ENCODE peak calls at places on chromosomes 4 and X, in four cellular contexts. P is NT2/D1; U is CD8-positive, alpha-beta memory T cell; A is adipocyte. D is an unnamed sample.

GRCh38 chrX:20988118-20988517 is 386.1 kb upstream of the CNKSR2 start:
- DNase-seq in A (no peak), U (no peak), P (no peak), D (no peak)

GRCh38 chrX:70434914-70435586 is 9.6 kb upstream of the DLG3 start:
- DNase-seq in U (no peak), A (no peak), P (no peak), D (no peak)

GRCh38 chrX:318739-319578 is at the start of gene GTPBP6:
- DNase-seq in A (peak; percentile 100), P (peak; percentile 99), U (peak; percentile 99), D (peak; percentile 100)

GRCh38 chrX:20481632-20482031 is 214.9 kb upstream of the RPS6KA3 start:
- DNase-seq in U (no peak), P (no peak), A (no peak), D (no peak)

GRCh38 chr4:147011386-147011785 is 65.7 kb upstream of the TTC29 start:
- DNase-seq in A (no peak), U (no peak), P (no peak), D (no peak)

GRCh38 chrX:101164766-101165590 is 54.6 kb upstream of the DRP2 start:
- DNase-seq in U (no peak), A (peak; percentile 9), P (no peak), D (no peak)

GRCh38 chr4:144423930-144424329 is 222.0 kb upstream of the HHIP start:
- DNase-seq in P (no peak), A (no peak), U (no peak), D (no peak)

GRCh38 chr4:89331197-89331596 is 23.6 kb upstream of the GPRIN3 start:
- DNase-seq in P (no peak), U (no peak), A (no peak), D (no peak)

GRCh38 chr4:139599594-139600374 is 43.8 kb upstream of the SETD7 start:
- DNase-seq in U (no peak), P (no peak), A (peak; percentile 20), D (no peak)

GRCh38 chrX:124190440-124190839 is 142.0 kb upstream of the TEX13D start:
- DNase-seq in P (no peak), A (no peak), U (no peak), D (no peak)

GRCh38 chr4:59553063-59553738 is 1646.9 kb upstream of the ADGRL3 start:
- DNase-seq in P (no peak), U (no peak), A (peak; percentile 48), D (no peak)

GRCh38 chrX:123884809-123885408 is 25.1 kb downstream of the XIAP start:
- DNase-seq in U (peak; percentile 49), P (peak; percentile 6), A (peak; percentile 77), D (peak; percentile 45)

GRCh38 chr4:156781852-156782251 is 189.7 kb downstream of the PDGFC start:
- DNase-seq in P (no peak), U (no peak), A (no peak), D (no peak)

GRCh38 chr4:17769406-17770174 is 11.8 kb downstream of the FAM184B start:
- DNase-seq in P (no peak), U (no peak), A (no peak), D (no peak)

GRCh38 chr4:150402968-150403367 is 179.0 kb upstream of the MAB21L2 start:
- DNase-seq in U (peak; percentile 2), P (no peak), A (no peak), D (peak; percentile 75)

GRCh38 chrX:39900788-39901170 is 197.0 kb downstream of the BCOR start:
- DNase-seq in U (no peak), P (no peak), A (peak; percentile 16), D (no peak)

GRCh38 chrX:1488141-1488540 is 35.4 kb upstream of the ASMTL start:
- DNase-seq in U (no peak), P (no peak), A (no peak), D (no peak)

GRCh38 chr4:173367285-173367684 is 3.5 kb upstream of the SAP30 start:
- DNase-seq in P (no peak), A (peak; percentile 14), U (no peak), D (no peak)

GRCh38 chr4:704971-705277 is 708 bp upstream of the PCGF3 start:
- DNase-seq in P (no peak), U (no peak), A (no peak), D (no peak)

GRCh38 chr4:158032733-158033415 is 140.0 kb downstream of the GASK1B start:
- DNase-seq in P (no peak), U (no peak), A (no peak), D (no peak)

GRCh38 chrX:132058975-132059374 is 35.9 kb downstream of the STK26 start:
- DNase-seq in U (no peak), A (no peak), P (no peak), D (no peak)

GRCh38 chrX:97026406-97026805 is 142.7 kb downstream of the RPA4 start:
- DNase-seq in U (no peak), P (peak; percentile 8), A (peak; percentile 3), D (no peak)

GRCh38 chr4:19580090-19580489 is 671.6 kb upstream of the SLIT2 start:
- DNase-seq in P (no peak), A (peak; percentile 56), U (no peak), D (no peak)

GRCh38 chr4:113278324-113278934 is 229.0 kb downstream of the ANK2 start:
- DNase-seq in P (peak; percentile 63), U (peak; percentile 7), A (peak; percentile 74), D (peak; percentile 43)

GRCh38 chrX:11261260-11261659 is 32.0 kb upstream of the AMELX start:
- DNase-seq in A (peak; percentile 71), U (no peak), P (no peak), D (no peak)

GRCh38 chrX:2692221-2693122 is 1.4 kb downstream of the CD99 start:
- DNase-seq in U (no peak), P (no peak), A (peak; percentile 66), D (peak; percentile 65)
- H3K27me3 ChIP-seq in U (no peaks in the 10 kb centered on the region), P (peaks cover 29% of the 10 kb centered on the region), A (no peaks in the 10 kb centered on the region), D (no peaks in the 10 kb centered on the region)

GRCh38 chr4:118741456-118741855 is 56.3 kb downstream of the METTL14 start:
- DNase-seq in A (no peak), U (no peak), P (no peak), D (no peak)

GRCh38 chr4:118742050-118742449 is 56.9 kb downstream of the METTL14 start:
- DNase-seq in U (no peak), P (no peak), A (no peak), D (no peak)

GRCh38 chr4:118745357-118745756 is 60.2 kb downstream of the METTL14 start:
- DNase-seq in P (no peak), U (no peak), A (peak; percentile 36), D (no peak)

GRCh38 chr4:118746251-118746919 is 61.2 kb downstream of the METTL14 start:
- DNase-seq in P (no peak), U (no peak), A (no peak), D (no peak)

DNA sequence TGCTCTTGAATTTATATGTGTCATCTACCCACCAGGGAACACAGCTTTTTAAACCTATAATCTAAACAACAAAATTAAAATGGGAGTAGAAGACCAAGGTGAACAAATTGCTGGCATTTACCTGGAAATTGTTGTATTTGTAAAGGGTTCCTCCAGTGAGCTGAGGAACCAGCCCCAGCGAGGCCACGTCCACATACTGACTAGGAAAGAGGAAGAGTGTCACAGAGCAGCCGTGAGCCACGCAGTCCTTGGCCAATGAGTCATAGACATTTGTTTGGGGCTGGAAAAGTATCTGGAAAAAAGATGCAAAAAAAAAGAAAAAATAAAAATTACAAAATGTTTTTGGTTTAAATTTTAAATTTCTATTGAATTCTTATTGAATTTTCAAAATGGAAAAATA is 58.7 kb downstream of the METTL14 start:
- DNase-seq in A (no peak), P (no peak), U (no peak), D (no peak)
- H3K4me1 ChIP-seq in A (peaks cover 22% of the 10 kb centered on the region), P (no peaks in the 10 kb centered on the region), U (no peaks in the 10 kb centered on the region), D (no peaks in the 10 kb centered on the region)

GRCh38 chrX:118594697-118595420 is 99.2 kb downstream of the DOCK11 start:
- DNase-seq in A (peak; percentile 25), U (no peak), P (no peak), D (no peak)
- H3K4me3 ChIP-seq in A (no peak overlapping the region), U (no peak overlapping the region), P (no peak overlapping the region), D (no peak overlapping the region)

GRCh38 chrX:113833096-113833495 is 750.8 kb upstream of the HTR2C start:
- DNase-seq in A (no peak), P (no peak), U (no peak), D (no peak)

GRCh38 chrX:113828470-113828869 is 755.4 kb upstream of the HTR2C start:
- DNase-seq in A (no peak), P (no peak), U (no peak), D (no peak)

DNA sequence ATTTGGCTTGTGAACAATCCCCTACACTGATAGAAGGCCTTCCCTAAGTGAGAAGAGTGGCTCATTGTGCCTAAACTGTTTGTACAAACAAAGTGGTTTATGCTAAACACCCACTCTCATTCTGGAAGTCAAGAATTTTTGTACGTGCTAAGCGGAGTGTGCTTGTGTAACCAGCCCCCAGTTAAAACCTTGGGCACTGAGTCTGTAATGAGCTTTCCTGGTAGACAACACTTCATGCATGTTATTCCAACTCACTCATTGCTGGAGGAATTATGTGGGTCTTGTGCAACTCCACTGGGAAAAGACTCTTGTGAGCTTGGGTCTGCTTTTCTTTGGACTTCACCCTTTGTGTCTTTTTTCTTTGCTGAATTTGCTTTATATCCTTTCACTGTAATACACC is 750.2 kb upstream of the HTR2C start:
- DNase-seq in P (no peak), U (no peak), A (peak; percentile 37), D (no peak)
- H3K27me3 ChIP-seq in P (no peaks in the 10 kb centered on the region), U (no peaks in the 10 kb centered on the region), A (peaks cover 7% of the 10 kb centered on the region), D (no peaks in the 10 kb centered on the region)

D was measured in pancreas.